ENCODE peak calls at places on chromosomes 1 and 21, in four cellular contexts. W is fibroblast of lung, B is PC-9, L is astrocyte. Z is an unnamed sample.

GRCh38 chr1:207903767-207904166 is 7.2 kb downstream of the CD34 start:
- DNase-seq in W (no peak), B (no peak), L (no peak), Z (no peak)

GRCh38 chr1:115983584-115983983 is 7.3 kb downstream of the SLC22A15 start:
- DNase-seq in W (no peak), L (no peak), B (no peak), Z (no peak)

GRCh38 chr1:202056644-202057334 is 46.4 kb downstream of the ELF3 start:
- DNase-seq in L (no peak), W (no peak), B (peak; percentile 98), Z (no peak)

GRCh38 chr1:187383366-187383765 is 554.6 kb downstream of the PLA2G4A start:
- DNase-seq in B (no peak), W (no peak), L (no peak), Z (no peak)

GRCh38 chr1:243525085-243525487 is 269.2 kb downstream of the SDCCAG8 start:
- DNase-seq in B (no peak), L (peak; percentile 89), W (peak; percentile 91), Z (no peak)

GRCh38 chr1:85322655-85323054 is 46.2 kb upstream of the BCL10 start:
- DNase-seq in L (peak; percentile 48), W (peak; percentile 64), B (no peak), Z (no peak)

GRCh38 chr1:101137144-101138126 is 99.4 kb upstream of the S1PR1 start:
- DNase-seq in L (peak; percentile 86), W (peak; percentile 89), B (no peak), Z (no peak)

GRCh38 chr1:6024376-6024775 is 21.3 kb upstream of the KCNAB2 start:
- DNase-seq in W (no peak), L (no peak), B (no peak), Z (no peak)

GRCh38 chr1:13994386-13994785 is 294.4 kb downstream of the PRDM2 start:
- DNase-seq in L (no peak), W (no peak), B (no peak), Z (no peak)

GRCh38 chr1:28156821-28157220 is 19.7 kb downstream of the PTAFR start:
- DNase-seq in W (no peak), L (no peak), B (no peak), Z (no peak)

GRCh38 chr1:171738921-171739320 is 2.9 kb downstream of the VAMP4 start:
- DNase-seq in B (no peak), W (peak; percentile 13), L (no peak), Z (no peak)

GRCh38 chr1:17878837-17879236 is 123.7 kb downstream of the ACTL8 start:
- DNase-seq in W (peak; percentile 88), B (no peak), L (peak; percentile 85), Z (no peak)

GRCh38 chr1:117981455-117982192 is 52.1 kb downstream of the WDR3 start:
- DNase-seq in L (no peak), W (no peak), B (no peak), Z (no peak)

GRCh38 chr1:73765551-73766233 is 432.3 kb downstream of the LRRIQ3 start:
- DNase-seq in B (no peak), W (no peak), L (no peak), Z (no peak)

GRCh38 chr1:181458419-181458818 is 24.9 kb upstream of the CACNA1E start:
- DNase-seq in W (no peak), B (no peak), L (no peak), Z (no peak)

GRCh38 chr1:76759171-76759860 is 108.0 kb upstream of the ST6GALNAC5 start:
- DNase-seq in L (no peak), W (no peak), B (no peak), Z (no peak)

GRCh38 chr21:43989401-43989800 is 22.7 kb upstream of the TRAPPC10 start:
- DNase-seq in L (no peak), W (no peak), B (no peak), Z (no peak)

GRCh38 chr1:10106756-10107479 is 74.2 kb downstream of the UBE4B start:
- DNase-seq in W (no peak), L (no peak), B (no peak), Z (no peak)

GRCh38 chr1:107016376-107016978 is 40.0 kb upstream of the PRMT6 start:
- DNase-seq in W (no peak), L (no peak), B (no peak), Z (no peak)

GRCh38 chr1:210882414-210883221 is 251.3 kb downstream of the KCNH1 start:
- DNase-seq in B (no peak), W (peak; percentile 97), L (peak; percentile 98), Z (no peak)

GRCh38 chr1:214445846-214446614 is 105.4 kb downstream of the PTPN14 start:
- DNase-seq in W (peak; percentile 98), L (peak; percentile 98), B (no peak), Z (no peak)

GRCh38 chr1:94773931-94774422 is 46.2 kb upstream of the SLC44A3 start:
- DNase-seq in B (peak; percentile 48), W (peak; percentile 70), L (peak; percentile 62), Z (no peak)

GRCh38 chr1:2592672-2593071 is 6.1 kb downstream of the PRXL2B start:
- DNase-seq in L (no peak), B (no peak), W (no peak), Z (no peak)

GRCh38 chr1:39960461-39960958 is 5.6 kb downstream of the MFSD2A start:
- DNase-seq in W (no peak), L (no peak), B (peak; percentile 16), Z (peak; percentile 22)

GRCh38 chr1:247588060-247588459 is at the start of gene OR2G2:
- DNase-seq in B (no peak), L (no peak), W (no peak), Z (no peak)

GRCh38 chr1:98739762-98740161 is 78.2 kb downstream of the SNX7 start:
- DNase-seq in L (no peak), W (no peak), B (no peak), Z (no peak)

GRCh38 chr1:30356839-30357238 is 366.5 kb downstream of the MATN1 start:
- DNase-seq in B (no peak), W (no peak), L (no peak), Z (no peak)

GRCh38 chr1:201795066-201795465 is 33.9 kb upstream of the IPO9 start:
- DNase-seq in L (no peak), B (no peak), W (no peak), Z (no peak)

GRCh38 chr1:60898987-60899386 is 183.4 kb upstream of the NFIA start:
- DNase-seq in W (no peak), L (no peak), B (no peak), Z (no peak)

GRCh38 chr1:198669771-198670170 is 30.9 kb downstream of the PTPRC start:
- DNase-seq in B (no peak), L (no peak), W (no peak), Z (no peak)

GRCh38 chr1:44417351-44418021 is 12.4 kb downstream of the RNF220 start:
- DNase-seq in W (peak; percentile 38), B (no peak), L (no peak), Z (no peak)

GRCh38 chr1:117564227-117565082 is 41.4 kb upstream of the TENT5C start:
- DNase-seq in W (no peak), L (no peak), B (no peak), Z (peak; percentile 1)

GRCh38 chr1:202270871-202271326 is 70.8 kb downstream of the UBE2T start:
- DNase-seq in B (no peak), L (no peak), W (no peak), Z (no peak)

GRCh38 chr1:42935971-42936308 is 22.7 kb downstream of the SLC2A1 start:
- DNase-seq in B (no peak), L (no peak), W (no peak), Z (no peak)

GRCh38 chr1:198880818-198881597 is 242.2 kb downstream of the PTPRC start:
- DNase-seq in W (peak; percentile 95), B (peak; percentile 17), L (peak; percentile 94), Z (no peak)

GRCh38 chr1:162363823-162364222 is 12.8 kb downstream of the SPATA46 start:
- DNase-seq in W (no peak), B (no peak), L (no peak), Z (no peak)

GRCh38 chr1:159141584-159142518 is 29.6 kb upstream of the CADM3 start:
- DNase-seq in L (peak; percentile 68), B (no peak), W (peak; percentile 75), Z (no peak)
- H2AFZ ChIP-seq in L (peak overlapping the region; percentile 78), B (no peak overlapping the region), W (peak overlapping the region; percentile 25), Z (no peak overlapping the region)

GRCh38 chr1:56992318-56993136 is 26.7 kb upstream of the C8B start:
- DNase-seq in L (no peak), B (no peak), W (no peak), Z (no peak)
- TF ChIP-seq CTCF in L (no peak), B (no peak), W (no peak), Z (no peak)

GRCh38 chr1:15758537-15758936 is at the start of gene FBLIM1:
- DNase-seq in L (no peak), W (peak; percentile 43), B (peak; percentile 41), Z (no peak)

GRCh38 chr1:15757575-15758401 is 807 bp upstream of the FBLIM1 start:
- DNase-seq in W (peak; percentile 40), L (peak; percentile 23), B (peak; percentile 33), Z (no peak)

GRCh38 chr1:15760520-15761211 is 2.1 kb downstream of the FBLIM1 start:
- DNase-seq in B (peak; percentile 41), L (peak; percentile 75), W (peak; percentile 83), Z (no peak)

GRCh38 chr1:15757016-15757543 is 1.5 kb upstream of the FBLIM1 start:
- DNase-seq in L (no peak), W (no peak), B (no peak), Z (no peak)

DNA sequence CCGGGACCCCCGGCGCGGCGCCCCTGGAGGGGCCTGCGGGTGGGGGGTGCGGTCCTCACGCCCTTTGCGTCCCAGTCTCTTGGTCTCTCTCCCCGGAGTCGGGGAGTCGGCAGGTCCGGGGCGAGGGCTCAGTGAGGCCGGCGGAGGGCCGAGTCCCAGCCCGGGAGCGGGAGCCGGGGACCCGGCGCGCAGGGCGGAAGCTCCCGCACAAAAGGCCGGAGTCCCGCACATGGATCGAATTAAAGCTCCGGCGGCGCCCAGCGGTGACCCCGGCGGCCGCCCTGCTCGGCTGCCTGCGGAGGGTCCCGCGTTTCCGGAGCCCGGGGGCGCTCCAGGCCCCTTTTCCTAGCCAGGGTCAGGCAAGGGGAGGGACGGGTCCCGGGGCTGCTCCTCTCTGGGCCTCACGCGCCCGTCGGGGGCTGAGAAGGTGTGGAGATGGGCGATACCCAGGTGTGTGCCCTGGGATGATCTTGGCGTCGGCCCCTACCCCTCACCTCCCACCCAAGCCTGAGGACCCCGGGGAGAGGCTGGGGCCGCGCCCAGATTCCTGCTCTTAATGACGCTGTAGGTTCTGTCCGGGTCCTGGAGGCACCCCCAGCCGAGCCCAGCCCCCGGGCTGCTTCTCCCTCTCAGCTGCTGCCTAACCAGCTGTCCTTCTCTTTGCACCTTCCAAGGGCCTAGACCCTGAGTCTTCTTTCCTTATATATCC is 512 bp downstream of the FBLIM1 start:
- DNase-seq in B (no peak), L (no peak), W (no peak), Z (no peak)
- TF ChIP-seq EZH2 in B (no peak), L (no peak), W (no peak), Z (no peak)

GRCh38 chr1:234875328-234875952 is 253.2 kb downstream of the TOMM20 start:
- DNase-seq in L (no peak), B (peak; percentile 48), W (no peak), Z (no peak)
- H2AFZ ChIP-seq in L (no peak overlapping the region), B (no peak overlapping the region), W (no peak overlapping the region), Z (no peak overlapping the region)

GRCh38 chr1:219266524-219266923 is 92.8 kb downstream of the LYPLAL1 start:
- DNase-seq in L (no peak), B (no peak), W (no peak), Z (no peak)
- TF ChIP-seq CTCF in L (no peak), B (no peak), W (no peak), Z (no peak)